ENCODE peak calls at places on chromosomes 12 and 14, in eight cellular contexts. L, M, O, H, Y, T, N and S are unnamed samples.
A peak's percentile ranks its signal among the peaks of the same experiment; 100 is the strongest.

GRCh38 chr12:61804301-61804700 is 455.9 kb upstream of the USP15 start:
- DNase-seq in L (no peak), M (no peak), O (no peak), H (no peak), Y (no peak), T (no peak), N (no peak), S (no peak)

GRCh38 chr14:61103541-61104339 is 122.7 kb downstream of the SLC38A6 start:
- DNase-seq in L (peak; percentile 29), M (no peak), O (peak; percentile 92), H (peak; percentile 55), Y (no peak), T (no peak), N (peak; percentile 25), S (no peak)

GRCh38 chr12:69225251-69225910 is 14.0 kb upstream of the CPSF6 start:
- DNase-seq in L (no peak), M (no peak), O (no peak), H (no peak), Y (no peak), T (no peak), N (no peak), S (no peak)

GRCh38 chr12:51639361-51639760 is 48.3 kb downstream of the SCN8A start:
- DNase-seq in L (no peak), M (no peak), O (no peak), H (no peak), Y (no peak), T (no peak), N (no peak), S (no peak)

GRCh38 chr14:89425931-89426330 is 8.9 kb upstream of the FOXN3 start:
- DNase-seq in L (no peak), M (no peak), O (no peak), H (no peak), Y (no peak), T (no peak), N (peak; percentile 33), S (no peak)

GRCh38 chr12:121939992-121940766 is 21.8 kb downstream of the CFAP251 start:
- DNase-seq in L (no peak), M (no peak), O (no peak), H (no peak), Y (no peak), T (no peak), N (no peak), S (no peak)

GRCh38 chr14:39673141-39674133 is 241.2 kb upstream of the FBXO33 start:
- DNase-seq in L (no peak), M (no peak), O (no peak), H (no peak), Y (no peak), T (no peak), N (no peak), S (no peak)

GRCh38 chr12:39368096-39368495 is 74.8 kb downstream of the KIF21A start:
- DNase-seq in L (no peak), M (no peak), O (peak; percentile 27), H (no peak), Y (no peak), T (no peak), N (no peak), S (no peak)

GRCh38 chr12:62808166-62808879 is 126.6 kb downstream of the PPM1H start:
- DNase-seq in L (no peak), M (no peak), O (no peak), H (no peak), Y (no peak), T (no peak), N (no peak), S (no peak)

GRCh38 chr12:45989857-45990467 is 412 bp downstream of the SCAF11 start:
- DNase-seq in L (peak; percentile 72), M (peak; percentile 63), O (peak; percentile 63), H (no peak), Y (peak; percentile 67), T (peak; percentile 28), N (peak; percentile 81), S (peak; percentile 75)

GRCh38 chr14:75200451-75200850 is 24.0 kb upstream of the TMED10 start:
- DNase-seq in L (no peak), M (no peak), O (no peak), H (peak; percentile 84), Y (peak; percentile 80), T (no peak), N (peak; percentile 88), S (no peak)

GRCh38 chr12:106898001-106898966 is 57.4 kb upstream of the TMEM263 start:
- DNase-seq in L (no peak), M (no peak), O (no peak), H (no peak), Y (no peak), T (no peak), N (no peak), S (no peak)

GRCh38 chr14:91755560-91755959 is 23.7 kb upstream of the CATSPERB start:
- DNase-seq in L (no peak), M (no peak), O (peak; percentile 74), H (no peak), Y (no peak), T (no peak), N (no peak), S (no peak)

GRCh38 chr12:95611676-95612309 is 60.5 kb upstream of the USP44 start:
- DNase-seq in L (no peak), M (no peak), O (peak; percentile 46), H (no peak), Y (no peak), T (no peak), N (no peak), S (no peak)

GRCh38 chr14:105107781-105108515 is 42.7 kb upstream of the GPR132 start:
- DNase-seq in L (no peak), M (no peak), O (no peak), H (no peak), Y (no peak), T (no peak), N (no peak), S (no peak)

GRCh38 chr12:53703746-53704145 is 23.5 kb downstream of the CALCOCO1 start:
- DNase-seq in L (no peak), M (no peak), O (no peak), H (no peak), Y (no peak), T (no peak), N (no peak), S (no peak)

GRCh38 chr14:45140661-45141187 is 5.0 kb downstream of the FANCM start:
- DNase-seq in L (no peak), M (no peak), O (peak; percentile 15), H (no peak), Y (no peak), T (no peak), N (no peak), S (no peak)

GRCh38 chr12:68623984-68624383 is 13.3 kb downstream of the RAP1B start:
- DNase-seq in L (no peak), M (no peak), O (no peak), H (no peak), Y (no peak), T (no peak), N (no peak), S (no peak)

GRCh38 chr12:62260733-62261683 is 804 bp downstream of the USP15 start:
- DNase-seq in L (no peak), M (peak; percentile 28), O (peak; percentile 37), H (peak; percentile 68), Y (no peak), T (no peak), N (peak; percentile 45), S (peak; percentile 18)

GRCh38 chr14:101963611-101964296 is 619 bp upstream of the DYNC1H1 start:
- DNase-seq in L (peak; percentile 53), M (no peak), O (no peak), H (no peak), Y (no peak), T (no peak), N (no peak), S (no peak)
- H3K4me1 ChIP-seq in L (peaks cover 4% of the 10 kb centered on the region), M (peaks cover 22% of the 10 kb centered on the region), O (peaks cover 47% of the 10 kb centered on the region), H (peaks cover 31% of the 10 kb centered on the region), Y (peaks cover 54% of the 10 kb centered on the region), T (peaks cover 58% of the 10 kb centered on the region), N (peaks cover 51% of the 10 kb centered on the region), S (peaks cover 74% of the 10 kb centered on the region)

DNA sequence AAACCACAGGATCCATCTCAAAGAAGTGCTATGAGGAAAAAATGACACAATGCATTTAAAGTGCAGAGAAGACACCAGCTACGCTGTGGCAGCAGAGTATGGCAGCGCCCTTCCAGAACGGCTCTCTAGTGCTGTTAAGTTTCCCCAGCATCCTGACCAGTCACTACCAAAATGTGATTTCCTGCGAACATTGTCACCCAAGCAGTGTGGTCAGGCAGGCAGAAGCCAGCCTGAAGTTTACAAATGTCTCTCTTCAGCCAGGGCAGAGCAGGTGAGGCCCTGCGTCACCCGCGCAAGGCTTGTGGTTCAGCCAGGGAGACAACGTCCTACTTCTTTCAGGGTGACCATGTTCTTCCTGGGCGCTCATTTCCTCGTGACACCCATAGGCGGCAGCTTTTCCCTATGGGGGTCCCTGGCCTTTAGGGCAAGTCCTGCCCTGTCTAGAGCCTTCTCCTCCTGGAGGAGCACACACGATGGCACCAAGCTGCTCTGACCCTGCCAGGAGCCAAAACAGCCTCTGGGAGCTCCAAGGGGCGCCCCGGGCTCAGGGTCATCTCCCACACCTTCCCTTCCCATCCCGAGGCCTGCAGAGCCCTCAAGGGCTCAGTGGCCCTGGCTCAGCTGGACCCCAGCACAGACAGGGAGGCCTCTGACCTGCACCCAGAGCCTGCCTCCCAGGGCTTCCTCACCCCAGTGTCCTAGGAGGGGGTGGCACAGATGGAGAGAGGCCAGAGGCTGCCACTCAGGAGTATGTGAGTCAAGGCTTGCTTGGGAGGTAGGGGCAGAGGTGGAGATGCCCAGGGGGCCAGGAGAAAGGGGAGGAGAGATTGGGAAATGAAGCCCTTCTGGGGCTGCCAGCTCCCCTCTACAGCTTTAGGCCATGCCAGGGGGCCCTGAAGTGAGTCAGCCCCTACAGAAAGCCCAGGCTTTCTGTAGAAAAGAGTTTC is 41.9 kb downstream of the PSMA6 start:
- DNase-seq in L (no peak), M (no peak), O (peak; percentile 29), H (peak; percentile 36), Y (no peak), T (no peak), N (no peak), S (no peak)
- TF ChIP-seq CTCF in L (no peak), M (no peak), O (no peak), H (peak; percentile 4), Y (no peak), T (no peak), N (no peak), S (no peak)

DNA sequence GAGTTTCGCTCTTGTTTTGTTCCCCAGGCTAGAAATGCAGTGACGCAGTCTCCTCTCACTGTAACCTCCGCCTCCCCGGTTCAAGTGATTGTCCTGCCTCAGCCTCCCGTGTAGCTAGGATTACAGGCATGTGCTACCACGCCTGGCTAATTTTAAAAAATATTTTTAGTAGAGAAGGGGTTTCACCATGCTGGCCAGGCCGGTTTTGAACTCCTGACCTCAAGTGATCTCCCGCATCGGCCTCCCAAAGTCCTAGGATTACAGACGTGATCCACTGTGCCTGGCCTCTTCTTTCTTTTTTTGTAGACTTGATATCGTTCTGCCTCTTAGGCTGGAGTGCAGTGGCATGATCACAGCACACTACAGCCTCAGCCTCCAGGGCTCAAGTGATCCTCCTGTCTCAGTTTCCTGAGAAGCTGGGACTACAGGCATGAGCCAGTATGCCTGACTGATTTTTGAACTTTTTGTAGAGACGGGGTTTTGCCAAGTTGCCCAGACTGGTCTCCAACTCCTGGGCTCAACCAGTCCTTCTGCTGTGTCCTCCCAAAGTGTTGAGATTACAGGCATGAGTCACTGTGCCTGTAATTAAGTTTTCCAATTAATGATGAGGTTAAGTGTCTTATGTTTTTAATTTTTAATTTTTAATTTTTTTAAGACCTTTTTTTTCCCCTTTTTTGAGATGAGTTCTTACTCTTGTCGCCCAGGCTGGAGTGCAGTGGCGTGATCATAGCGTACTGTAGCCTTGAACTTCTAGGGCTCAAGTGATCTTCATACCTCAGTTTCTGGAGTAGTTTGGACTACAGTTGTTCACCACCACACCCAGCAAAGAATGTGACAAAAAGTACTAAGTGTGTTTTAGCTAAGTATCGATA is 10.2 kb downstream of the RCOR1 start:
- DNase-seq in L (no peak), M (no peak), O (no peak), H (no peak), Y (no peak), T (no peak), N (no peak), S (no peak)
- H3K4me1 ChIP-seq in L (peaks cover 11% of the 10 kb centered on the region), M (no peaks in the 10 kb centered on the region), O (peaks cover 27% of the 10 kb centered on the region), H (peaks cover 41% of the 10 kb centered on the region), Y (peaks cover 7% of the 10 kb centered on the region), T (peaks cover 17% of the 10 kb centered on the region), N (peaks cover 36% of the 10 kb centered on the region), S (peaks cover 35% of the 10 kb centered on the region)

GRCh38 chr12:3797649-3798048 is 44.7 kb upstream of the CRACR2A start:
- DNase-seq in L (no peak), M (no peak), O (no peak), H (no peak), Y (no peak), T (no peak), N (no peak), S (no peak)
- TF ChIP-seq CTCF in L (no peak), M (peak; percentile 15), O (no peak), H (no peak), Y (no peak), T (no peak), N (no peak), S (no peak)